ENCODE peak calls at places on chromosomes 1 and 21, in seven cellular contexts. C, L, Z, M, F, I and G are unnamed samples.
A peak's percentile ranks its signal among the peaks of the same experiment; 100 is the strongest.

GRCh38 chr1:89844236-89844807 is 23.5 kb downstream of the LRRC8D start:
- DNase-seq in Z (no peak), L (no peak), C (peak; percentile 9), I (no peak), M (peak; percentile 70), F (no peak), G (no peak)

GRCh38 chr1:173937062-173937461 is 19.9 kb upstream of the SERPINC1 start:
- DNase-seq in Z (no peak), L (no peak), F (no peak), C (no peak), M (peak; percentile 20), I (no peak), G (no peak)

GRCh38 chr1:44829506-44830384 is 13.3 kb downstream of the PTCH2 start:
- DNase-seq in Z (no peak), M (no peak), F (no peak), L (no peak), C (no peak), I (no peak), G (no peak)

GRCh38 chr1:176073524-176074157 is 133.4 kb downstream of the COP1 start:
- DNase-seq in L (peak; percentile 88), C (peak; percentile 71), I (no peak), Z (no peak), M (peak; percentile 80), F (peak; percentile 18), G (peak; percentile 52)

GRCh38 chr1:44649788-44650158 is 24.5 kb downstream of the TMEM53 start:
- DNase-seq in M (no peak), Z (peak; percentile 18), L (no peak), C (no peak), F (no peak), I (no peak), G (no peak)

GRCh38 chr1:27634982-27635362 is at the start of gene FGR:
- DNase-seq in M (no peak), I (no peak), L (no peak), Z (no peak), F (no peak), C (no peak), G (no peak)

GRCh38 chr1:192939440-192939839 is 119.7 kb downstream of the UCHL5 start:
- DNase-seq in F (no peak), I (no peak), M (peak; percentile 36), C (peak; percentile 2), Z (no peak), L (no peak), G (no peak)

GRCh38 chr1:167474191-167474641 is 44.1 kb downstream of the CD247 start:
- DNase-seq in I (no peak), L (no peak), F (no peak), Z (no peak), C (no peak), M (no peak), G (no peak)

GRCh38 chr1:41578712-41579335 is 94.3 kb upstream of the EDN2 start:
- DNase-seq in C (peak; percentile 49), L (peak; percentile 35), M (peak; percentile 36), I (no peak), Z (no peak), F (no peak), G (no peak)

GRCh38 chr1:193019442-193020026 is 39.6 kb downstream of the UCHL5 start:
- DNase-seq in F (peak; percentile 31), C (peak; percentile 75), I (no peak), M (peak; percentile 72), L (peak; percentile 87), Z (no peak), G (no peak)

GRCh38 chr21:34916446-34916845 is 132.7 kb downstream of the RUNX1 start:
- DNase-seq in I (no peak), L (peak; percentile 53), Z (no peak), F (peak; percentile 53), C (no peak), M (no peak), G (no peak)

GRCh38 chr1:205271745-205272144 is 44.0 kb downstream of the TMCC2 start:
- DNase-seq in C (no peak), I (no peak), M (no peak), L (no peak), F (no peak), Z (peak; percentile 30), G (no peak)

GRCh38 chr21:42461881-42462877 is 33.8 kb downstream of the RSPH1 start:
- DNase-seq in Z (peak; percentile 60), C (no peak), M (no peak), L (no peak), F (no peak), I (no peak), G (no peak)

GRCh38 chr1:57112148-57112547 is 146.3 kb upstream of the C8B start:
- DNase-seq in C (no peak), F (no peak), I (no peak), M (no peak), Z (no peak), L (no peak), G (no peak)

GRCh38 chr1:167617100-167617949 is 12.7 kb upstream of the RCSD1 start:
- DNase-seq in M (peak; percentile 46), C (no peak), F (no peak), L (peak; percentile 87), I (peak; percentile 30), Z (no peak), G (peak; percentile 29)

GRCh38 chr1:202189919-202190715 is 3.5 kb upstream of the LGR6 start:
- DNase-seq in F (no peak), M (no peak), C (peak; percentile 24), I (no peak), Z (no peak), L (no peak), G (no peak)

GRCh38 chr1:224237094-224237881 is 54.2 kb downstream of the DEGS1 start:
- DNase-seq in C (no peak), F (no peak), Z (no peak), M (peak; percentile 31), I (no peak), L (no peak), G (no peak)

GRCh38 chr1:147669475-147670318 is 627 bp downstream of the ACP6 start:
- DNase-seq in Z (peak; percentile 64), I (peak; percentile 40), L (peak; percentile 39), F (no peak), C (peak; percentile 83), M (peak; percentile 51), G (peak; percentile 64)

GRCh38 chr1:147665521-147665920 is 4.8 kb downstream of the ACP6 start:
- DNase-seq in Z (no peak), I (no peak), M (no peak), L (no peak), C (peak; percentile 47), F (no peak), G (no peak)

DNA sequence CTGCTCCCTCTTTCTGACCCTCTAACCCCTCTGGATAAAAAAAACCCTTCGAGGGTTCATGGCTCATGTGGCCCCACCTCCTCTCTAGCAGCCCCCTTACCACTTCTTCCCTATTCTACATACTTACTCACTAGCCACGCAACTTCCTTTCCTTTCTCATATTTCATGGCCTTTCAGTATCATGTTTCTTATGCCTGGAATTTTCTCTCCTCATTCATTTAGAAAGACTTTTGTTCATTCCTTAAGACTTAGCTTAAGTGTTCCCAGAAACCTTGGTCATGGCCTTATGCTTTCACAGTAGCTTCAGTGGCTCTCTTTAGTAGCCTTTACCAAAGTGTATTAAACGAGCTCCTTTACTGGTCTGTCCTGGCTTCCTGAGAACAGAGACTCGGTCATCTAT is 6.1 kb downstream of the ACP6 start:
- DNase-seq in M (peak; percentile 16), C (peak; percentile 44), L (no peak), F (no peak), I (no peak), Z (no peak), G (no peak)
- TF ChIP-seq CTCF in M (no peak), C (no peak), L (no peak), F (no peak), I (no peak), Z (no peak), G (no peak)

DNA sequence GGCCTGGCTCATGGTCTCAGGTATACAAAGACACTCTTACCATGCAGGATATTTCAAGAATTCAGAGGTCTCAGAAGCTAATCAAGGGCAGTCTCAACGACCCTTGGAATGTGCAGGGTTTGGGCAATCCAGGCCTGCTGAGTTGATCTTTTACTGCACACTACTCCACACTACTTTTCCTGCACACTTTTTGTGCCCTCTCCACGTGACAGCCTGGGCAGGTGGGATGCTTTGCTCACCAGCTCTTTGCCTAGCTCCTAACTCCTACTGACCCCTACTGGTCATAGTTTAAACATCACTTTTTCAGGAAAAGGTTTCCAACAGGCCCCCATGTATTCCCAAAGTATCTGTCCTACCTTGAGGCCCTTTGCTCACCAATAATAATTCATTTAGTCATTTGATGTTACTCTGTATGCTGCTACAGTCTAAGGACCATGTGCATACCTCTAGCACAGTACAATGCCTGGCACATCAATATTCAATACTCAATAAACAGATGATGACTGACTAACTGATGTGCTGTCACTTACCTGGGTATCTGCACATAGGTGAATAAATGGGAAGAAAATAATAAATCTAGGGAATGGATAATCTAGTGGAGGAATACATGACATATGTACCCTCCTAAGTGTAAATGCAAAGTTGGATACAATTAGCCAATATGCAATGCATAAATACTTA is 9.6 kb downstream of the DUSP23 start:
- DNase-seq in F (no peak), L (peak; percentile 50), M (peak; percentile 13), Z (no peak), C (peak; percentile 65), I (no peak), G (peak; percentile 14)
- TF ChIP-seq CTCF in F (peak; percentile 58), L (peak; percentile 64), M (peak; percentile 60), Z (peak; percentile 42), C (peak; percentile 88), I (peak; percentile 51), G (peak; percentile 58)

DNA sequence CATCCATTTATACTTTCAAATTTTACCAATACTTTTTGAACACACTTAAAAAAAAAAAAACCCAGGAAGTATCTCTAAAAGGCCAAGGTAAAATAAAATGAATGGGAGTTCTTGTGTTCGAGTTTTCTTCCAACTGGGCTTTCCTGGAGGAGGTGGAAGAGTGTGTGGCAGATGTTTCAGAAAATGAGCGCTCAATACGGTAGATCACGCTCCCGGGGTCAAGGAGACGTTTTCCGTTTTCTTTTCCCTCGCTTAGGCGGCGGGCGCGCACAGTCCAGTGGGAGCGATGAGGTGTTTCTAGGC is 520 bp upstream of the UBE4B start:
- DNase-seq in I (no peak), F (no peak), Z (no peak), M (no peak), C (no peak), L (no peak), G (no peak)
- TF ChIP-seq CTCF in I (no peak), F (no peak), Z (no peak), M (no peak), C (no peak), L (no peak), G (no peak)

GRCh38 chr1:169044971-169045370 is 61.5 kb upstream of the ATP1B1 start:
- DNase-seq in M (no peak), I (no peak), L (no peak), F (no peak), Z (no peak), C (no peak), G (no peak)
- TF ChIP-seq CTCF in M (no peak), I (no peak), L (no peak), F (no peak), Z (no peak), C (no peak), G (no peak)